ENCODE peak calls at places on chromosomes 5 and 9, in four cellular contexts. E, B, X and H are unnamed samples.

GRCh38 chr9:33165263-33166151 is 1.6 kb downstream of the B4GALT1 start:
- DNase-seq in E (no peak), B (peak), X (peak), H (no peak)

GRCh38 chr9:137984520-137985257 is 107.1 kb downstream of the CACNA1B start:
- DNase-seq in E (no peak), B (no peak), X (no peak), H (no peak)

GRCh38 chr5:151258771-151259170 is 5.8 kb downstream of the GM2A start:
- DNase-seq in E (no peak), B (no peak), X (no peak), H (no peak)

GRCh38 chr5:65825388-65826328 is 100.7 kb upstream of the ERBIN start:
- DNase-seq in E (no peak), B (peak), X (no peak), H (no peak)

GRCh38 chr9:100440071-100440470 is 13.1 kb downstream of the MSANTD3 start:
- DNase-seq in E (peak), B (peak), X (no peak), H (no peak)

GRCh38 chr5:173629628-173630027 is 13.2 kb upstream of the BOD1 start:
- DNase-seq in E (no peak), B (no peak), X (no peak), H (no peak)

GRCh38 chr5:103111458-103111857 is 8.5 kb downstream of the GIN1 start:
- DNase-seq in E (no peak), B (no peak), X (no peak), H (no peak)

GRCh38 chr9:115106642-115107041 is 11.3 kb downstream of the TNC start:
- DNase-seq in E (no peak), B (no peak), X (no peak), H (no peak)

GRCh38 chr5:129271309-129271708 is 176.8 kb downstream of the ISOC1 start:
- DNase-seq in E (no peak), B (peak), X (no peak), H (no peak)

GRCh38 chr5:138770291-138770690 is 17.1 kb downstream of the CTNNA1 start:
- DNase-seq in E (no peak), B (no peak), X (no peak), H (no peak)

GRCh38 chr9:136339173-136339957 is 12.0 kb downstream of the GPSM1 start:
- DNase-seq in E (no peak), B (peak), X (no peak), H (no peak)

GRCh38 chr9:78786794-78787193 is 489.9 kb downstream of the PSAT1 start:
- DNase-seq in E (peak), B (peak), X (no peak), H (no peak)

GRCh38 chr9:136020671-136021070 is 59.5 kb upstream of the UBAC1 start:
- DNase-seq in E (no peak), B (no peak), X (no peak), H (peak)

GRCh38 chr9:98570663-98571440 is 137.9 kb downstream of the GABBR2 start:
- DNase-seq in E (no peak), B (no peak), X (no peak), H (no peak)

GRCh38 chr9:117034862-117035261 is 347.8 kb downstream of the TRIM32 start:
- DNase-seq in E (no peak), B (peak), X (no peak), H (no peak)

GRCh38 chr9:131404987-131405386 is 11.1 kb downstream of the PRRC2B start:
- DNase-seq in E (no peak), B (no peak), X (no peak), H (no peak)

GRCh38 chr9:99231708-99232107 is 9.6 kb downstream of the SEC61B start:
- DNase-seq in E (no peak), B (no peak), X (no peak), H (no peak)

GRCh38 chr5:81519217-81519905 is 125.4 kb upstream of the ACOT12 start:
- DNase-seq in E (no peak), B (no peak), X (no peak), H (no peak)